ENCODE peak calls at places on chromosomes 2 and 18, in four cellular contexts. E is cardiac muscle cell, I is H9, H is left lung. Z is an unnamed sample.

GRCh38 chr2:200728630-200729029 is 83.1 kb upstream of the BZW1 start:
- DNase-seq in E (peak; percentile 96), I (no peak), H (no peak), Z (no peak)

GRCh38 chr18:10142496-10143160 is 228.8 kb downstream of the VAPA start:
- DNase-seq in E (peak; percentile 54), I (no peak), H (no peak), Z (no peak)

GRCh38 chr2:37307500-37307899 is 17.1 kb downstream of the PRKD3 start:
- DNase-seq in E (no peak), I (no peak), H (no peak), Z (no peak)

GRCh38 chr2:124561486-124561885 is 536.4 kb downstream of the CNTNAP5 start:
- DNase-seq in E (no peak), I (no peak), H (no peak), Z (no peak)

GRCh38 chr2:128016620-128017019 is 11.2 kb downstream of the SAP130 start:
- DNase-seq in E (peak; percentile 42), I (no peak), H (no peak), Z (no peak)

GRCh38 chr2:20468549-20469500 is 22.0 kb downstream of the RHOB start:
- DNase-seq in E (no peak), I (no peak), H (peak; percentile 12), Z (peak; percentile 36)

GRCh38 chr2:200625958-200626363 is 40.1 kb downstream of the AOX1 start:
- DNase-seq in E (peak; percentile 64), I (no peak), H (no peak), Z (no peak)

GRCh38 chr18:59748628-59749360 is 51.6 kb upstream of the CCBE1 start:
- DNase-seq in E (peak; percentile 68), I (no peak), H (no peak), Z (no peak)

GRCh38 chr2:70089220-70089945 is 2.1 kb downstream of the PCBP1 start:
- DNase-seq in E (peak; percentile 43), I (peak; percentile 73), H (peak; percentile 53), Z (peak; percentile 77)

GRCh38 chr18:76503595-76503994 is 8.6 kb upstream of the ZNF516 start:
- DNase-seq in E (no peak), I (no peak), H (peak; percentile 66), Z (no peak)

GRCh38 chr2:136378712-136379595 is 261.0 kb upstream of the CXCR4 start:
- DNase-seq in E (peak; percentile 68), I (peak; percentile 57), H (peak; percentile 66), Z (peak; percentile 84)

GRCh38 chr18:21740474-21740723 is 193 bp upstream of the MIB1 start:
- DNase-seq in E (peak; percentile 98), I (peak; percentile 97), H (peak; percentile 98), Z (peak; percentile 99)

GRCh38 chr2:49936965-49937364 is 782.6 kb upstream of the FSHR start:
- DNase-seq in E (no peak), I (peak; percentile 51), H (no peak), Z (no peak)

GRCh38 chr2:52976132-52976949 is 791.3 kb upstream of the CHAC2 start:
- DNase-seq in E (peak; percentile 4), I (peak; percentile 51), H (no peak), Z (peak; percentile 45)

GRCh38 chr2:105179469-105180372 is 61.8 kb upstream of the GPR45 start:
- DNase-seq in E (peak; percentile 87), I (peak; percentile 44), H (peak; percentile 55), Z (peak; percentile 56)

GRCh38 chr18:35171315-35171987 is 69.4 kb upstream of the ZNF397 start:
- DNase-seq in E (no peak), I (no peak), H (no peak), Z (no peak)

GRCh38 chr18:3451989-3452749 is 2.2 kb downstream of the TGIF1 start:
- DNase-seq in E (peak; percentile 78), I (no peak), H (peak; percentile 75), Z (peak; percentile 67)

GRCh38 chr2:48480526-48480925 is 49.4 kb upstream of the STON1 start:
- DNase-seq in E (peak; percentile 17), I (no peak), H (no peak), Z (no peak)

GRCh38 chr18:72869786-72870185 is 2.0 kb upstream of the NETO1 start:
- DNase-seq in E (no peak), I (peak; percentile 43), H (no peak), Z (no peak)

GRCh38 chr2:54845514-54845913 is 122.1 kb downstream of the EML6 start:
- DNase-seq in E (no peak), I (no peak), H (no peak), Z (no peak)

GRCh38 chr2:25506226-25506625 is 164.5 kb upstream of the DNMT3A start:
- DNase-seq in E (no peak), I (no peak), H (no peak), Z (no peak)
- H3K4me1 ChIP-seq in E (no peaks in the 10 kb centered on the region), I (no peaks in the 10 kb centered on the region), H (no peaks in the 10 kb centered on the region), Z (no peaks in the 10 kb centered on the region)

DNA sequence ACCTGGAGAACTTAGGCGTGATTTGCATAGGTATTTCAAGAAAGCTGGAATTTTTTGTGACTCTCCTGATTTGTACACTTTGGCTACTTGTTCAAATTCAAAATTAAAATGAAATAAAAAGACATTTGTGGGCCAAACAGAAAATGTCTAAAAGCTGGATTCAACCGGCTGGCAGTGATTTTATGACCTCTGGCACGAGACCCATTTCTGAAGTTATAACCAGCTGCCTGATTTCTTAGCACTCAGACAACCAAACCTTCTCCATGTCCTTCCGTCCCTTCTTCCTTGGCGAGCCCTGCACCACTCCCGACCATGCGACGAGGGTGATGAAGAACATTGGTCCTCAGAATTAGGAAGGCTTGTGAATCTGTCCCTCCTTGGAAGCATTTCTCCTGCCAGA is 19.7 kb downstream of the PKDCC start:
- DNase-seq in E (no peak), I (no peak), H (no peak), Z (no peak)
- H3K4me1 ChIP-seq in E (peaks cover 26% of the 10 kb centered on the region), I (no peaks in the 10 kb centered on the region), H (peaks cover 4% of the 10 kb centered on the region), Z (no peaks in the 10 kb centered on the region)

GRCh38 chr18:48159816-48160215 is 229.4 kb upstream of the SMAD2 start:
- DNase-seq in E (no peak), I (no peak), H (no peak), Z (no peak)

GRCh38 chr18:48161201-48161910 is 230.9 kb upstream of the SMAD2 start:
- DNase-seq in E (peak; percentile 94), I (peak; percentile 82), H (peak; percentile 89), Z (no peak)

GRCh38 chr18:48160622-48161021 is 230.2 kb upstream of the SMAD2 start:
- DNase-seq in E (no peak), I (no peak), H (no peak), Z (no peak)

GRCh38 chr18:48157956-48158355 is 227.5 kb upstream of the SMAD2 start:
- DNase-seq in E (no peak), I (no peak), H (peak; percentile 11), Z (no peak)

DNA sequence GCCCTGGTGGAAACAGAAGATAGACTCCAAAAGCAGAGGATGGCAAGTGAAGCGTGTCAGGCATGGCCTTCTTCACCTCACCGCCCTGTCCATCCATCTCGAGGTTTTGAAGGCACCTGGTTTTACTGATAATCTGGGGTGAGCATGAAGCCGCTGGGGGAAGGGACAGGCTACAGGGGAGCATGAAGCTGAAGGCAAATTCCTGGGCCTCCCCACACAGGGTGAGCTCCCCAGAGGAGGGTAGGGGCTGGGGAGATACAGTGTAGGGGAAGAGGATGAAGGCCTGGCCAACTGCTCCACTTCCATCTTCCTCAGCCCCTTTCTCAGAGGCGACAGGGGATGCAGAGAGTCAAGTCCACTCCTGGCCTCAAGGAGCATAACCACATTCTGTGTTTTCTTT is 228.3 kb upstream of the SMAD2 start:
- DNase-seq in E (no peak), I (no peak), H (peak; percentile 20), Z (no peak)
- H3K4me1 ChIP-seq in E (peaks cover 7% of the 10 kb centered on the region), I (peaks cover 7% of the 10 kb centered on the region), H (peaks cover 11% of the 10 kb centered on the region), Z (no peaks in the 10 kb centered on the region)

GRCh38 chr2:99877963-99878362 is 264.4 kb downstream of the AFF3 start:
- DNase-seq in E (no peak), I (no peak), H (no peak), Z (peak; percentile 45)

GRCh38 chr2:99879481-99879880 is 262.9 kb downstream of the AFF3 start:
- DNase-seq in E (peak; percentile 11), I (no peak), H (no peak), Z (no peak)

GRCh38 chr2:99881901-99882591 is 260.3 kb downstream of the AFF3 start:
- DNase-seq in E (peak; percentile 71), I (no peak), H (no peak), Z (peak; percentile 81)

GRCh38 chr2:99878951-99879350 is 263.4 kb downstream of the AFF3 start:
- DNase-seq in E (peak; percentile 44), I (no peak), H (no peak), Z (no peak)

GRCh38 chr2:99880148-99880983 is 262.0 kb downstream of the AFF3 start:
- DNase-seq in E (peak; percentile 17), I (no peak), H (no peak), Z (no peak)
- H3K4me1 ChIP-seq in E (peaks cover 18% of the 10 kb centered on the region), I (no peaks in the 10 kb centered on the region), H (peaks cover 5% of the 10 kb centered on the region), Z (peaks cover 61% of the 10 kb centered on the region)

GRCh38 chr2:233416706-233417105 is 62.4 kb downstream of the DGKD start:
- DNase-seq in E (no peak), I (no peak), H (no peak), Z (no peak)
- H3K4me1 ChIP-seq in E (peaks cover 24% of the 10 kb centered on the region), I (peaks cover 8% of the 10 kb centered on the region), H (peaks cover 27% of the 10 kb centered on the region), Z (peaks cover 28% of the 10 kb centered on the region)

DNA sequence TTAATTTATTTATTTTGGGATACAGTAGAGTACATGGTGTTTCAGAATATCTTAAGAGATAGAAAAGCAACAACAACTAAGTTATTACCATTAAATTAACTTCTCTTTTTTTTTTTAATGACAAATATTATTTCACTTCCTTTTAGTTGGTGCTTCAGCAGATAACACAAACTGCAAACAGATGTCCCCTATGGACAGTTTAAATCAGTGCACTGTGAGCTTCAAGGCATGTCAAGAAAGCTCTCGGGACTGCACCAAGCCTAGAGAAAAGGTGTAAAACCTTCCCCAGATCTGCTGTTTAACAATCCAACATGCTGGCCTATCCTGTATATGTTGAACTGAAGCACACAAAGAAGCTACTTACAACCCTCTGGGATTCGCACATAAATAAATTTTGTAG is 122.7 kb downstream of the TCF4 start:
- DNase-seq in E (no peak), I (no peak), H (no peak), Z (peak; percentile 82)
- H3K4me1 ChIP-seq in E (peaks cover 10% of the 10 kb centered on the region), I (peaks cover 15% of the 10 kb centered on the region), H (no peaks in the 10 kb centered on the region), Z (peaks cover 100% of the 10 kb centered on the region)

DNA sequence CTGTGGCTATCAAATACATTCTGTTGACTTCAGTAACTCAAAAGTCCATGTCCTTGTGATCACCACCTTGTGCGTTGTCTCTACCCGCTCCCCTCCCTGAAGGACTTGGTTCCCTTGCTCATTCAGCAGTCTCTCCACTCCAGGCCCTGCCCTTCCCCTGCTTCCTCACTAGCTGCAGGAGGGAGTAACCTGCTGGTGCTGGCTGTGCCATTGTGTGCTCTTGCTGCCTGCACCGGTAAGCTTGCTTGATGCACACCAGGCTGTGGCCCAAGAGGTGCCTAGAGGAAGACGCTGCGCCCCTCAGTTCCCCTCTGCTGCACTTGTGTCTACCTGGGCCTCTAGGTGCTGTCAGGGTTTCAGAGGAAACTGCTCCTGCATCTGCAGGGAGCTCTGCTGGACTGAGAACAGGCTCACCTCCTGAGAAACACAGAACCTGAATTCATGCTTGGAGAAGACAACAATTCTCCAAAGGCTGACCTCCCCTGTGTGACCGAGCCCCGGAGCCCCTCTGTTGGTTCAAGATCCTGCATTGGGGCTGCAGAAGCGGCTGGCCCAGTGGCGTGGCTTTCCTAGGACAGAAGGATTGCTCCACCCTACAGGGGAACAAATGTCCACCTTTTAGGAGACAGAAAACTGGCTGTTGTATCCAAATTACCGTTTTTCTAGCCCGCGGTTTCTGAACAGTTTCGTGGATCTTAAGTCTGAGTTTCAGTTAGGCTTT is 33.6 kb downstream of the PTPRM start:
- DNase-seq in E (no peak), I (no peak), H (no peak), Z (no peak)
- H3K4me1 ChIP-seq in E (peaks cover 13% of the 10 kb centered on the region), I (peaks cover 6% of the 10 kb centered on the region), H (peaks cover 3% of the 10 kb centered on the region), Z (no peaks in the 10 kb centered on the region)

Z was measured in Karpas-422.